ENCODE peak calls at places on chromosomes 3 and 15, in seven cellular contexts. One of them, this sample, is unnamed.
A peak's percentile ranks its signal among the peaks of the same experiment; 100 is the strongest.

GRCh38 chr3:130849111-130849552 is 44.8 kb upstream of the ATP2C1 start:
- DNase-seq in WTC11: peak; percentile 15
- DNase-seq in astrocyte of the spinal cord: no peak
- DNase-seq in BE2C: peak; percentile 65
- DNase-seq in foreskin fibroblast: no peak
- DNase-seq in psoas muscle: peak; percentile 71
- DNase-seq in endothelial cell: no peak
- DNase-seq in this sample: no peak

GRCh38 chr15:36632196-36632595 is 52.8 kb downstream of the CDIN1 start:
- DNase-seq in WTC11: no peak
- DNase-seq in endothelial cell: no peak
- DNase-seq in foreskin fibroblast: peak; percentile 53
- DNase-seq in psoas muscle: no peak
- DNase-seq in astrocyte of the spinal cord: peak; percentile 43
- DNase-seq in BE2C: no peak
- DNase-seq in this sample: no peak

GRCh38 chr3:88291516-88291915 is 141.8 kb downstream of the C3orf38 start:
- DNase-seq in BE2C: no peak
- DNase-seq in astrocyte of the spinal cord: no peak
- DNase-seq in endothelial cell: no peak
- DNase-seq in psoas muscle: no peak
- DNase-seq in foreskin fibroblast: no peak
- DNase-seq in WTC11: no peak
- DNase-seq in this sample: no peak

GRCh38 chr15:77160562-77161481 is 89.9 kb upstream of the TSPAN3 start:
- DNase-seq in psoas muscle: no peak
- DNase-seq in BE2C: no peak
- DNase-seq in foreskin fibroblast: no peak
- DNase-seq in WTC11: no peak
- DNase-seq in astrocyte of the spinal cord: peak; percentile 1
- DNase-seq in endothelial cell: no peak
- DNase-seq in this sample: no peak

GRCh38 chr15:67146875-67147381 is 81.5 kb downstream of the SMAD3 start:
- DNase-seq in astrocyte of the spinal cord: peak; percentile 92
- DNase-seq in endothelial cell: no peak
- DNase-seq in BE2C: no peak
- DNase-seq in WTC11: no peak
- DNase-seq in psoas muscle: peak; percentile 56
- DNase-seq in foreskin fibroblast: peak; percentile 67
- DNase-seq in this sample: no peak

GRCh38 chr3:20039082-20039764 is 1.0 kb upstream of the KAT2B start:
- DNase-seq in endothelial cell: no peak
- DNase-seq in WTC11: no peak
- DNase-seq in astrocyte of the spinal cord: no peak
- DNase-seq in foreskin fibroblast: no peak
- DNase-seq in BE2C: no peak
- DNase-seq in psoas muscle: no peak
- DNase-seq in this sample: no peak

GRCh38 chr3:186825294-186825821 is 17.2 kb upstream of the ADIPOQ start:
- DNase-seq in BE2C: peak; percentile 27
- DNase-seq in astrocyte of the spinal cord: peak; percentile 81
- DNase-seq in endothelial cell: peak; percentile 22
- DNase-seq in psoas muscle: no peak
- DNase-seq in foreskin fibroblast: peak; percentile 71
- DNase-seq in WTC11: peak; percentile 64
- DNase-seq in this sample: no peak

GRCh38 chr3:49638445-49638844 is 35.7 kb upstream of the APEH start:
- DNase-seq in psoas muscle: no peak
- DNase-seq in endothelial cell: no peak
- DNase-seq in BE2C: no peak
- DNase-seq in astrocyte of the spinal cord: peak; percentile 62
- DNase-seq in WTC11: no peak
- DNase-seq in foreskin fibroblast: peak; percentile 17
- DNase-seq in this sample: no peak

GRCh38 chr15:68150186-68150585 is 54.9 kb downstream of the CALML4 start:
- DNase-seq in endothelial cell: no peak
- DNase-seq in astrocyte of the spinal cord: no peak
- DNase-seq in psoas muscle: no peak
- DNase-seq in WTC11: no peak
- DNase-seq in foreskin fibroblast: no peak
- DNase-seq in BE2C: no peak
- DNase-seq in this sample: no peak

GRCh38 chr3:19147905-19148767 is at the start of gene KCNH8:
- DNase-seq in astrocyte of the spinal cord: no peak
- DNase-seq in psoas muscle: peak; percentile 45
- DNase-seq in BE2C: peak; percentile 66
- DNase-seq in WTC11: peak; percentile 58
- DNase-seq in foreskin fibroblast: no peak
- DNase-seq in endothelial cell: peak; percentile 25
- DNase-seq in this sample: no peak

GRCh38 chr3:48991851-48992545 is 2.0 kb downstream of the P4HTM start:
- DNase-seq in WTC11: no peak
- DNase-seq in BE2C: no peak
- DNase-seq in endothelial cell: no peak
- DNase-seq in astrocyte of the spinal cord: no peak
- DNase-seq in psoas muscle: no peak
- DNase-seq in foreskin fibroblast: no peak
- DNase-seq in this sample: no peak

GRCh38 chr15:44010114-44010513 is 183.3 kb downstream of the WDR76 start:
- DNase-seq in BE2C: no peak
- DNase-seq in astrocyte of the spinal cord: peak; percentile 70
- DNase-seq in foreskin fibroblast: peak; percentile 44
- DNase-seq in psoas muscle: no peak
- DNase-seq in WTC11: no peak
- DNase-seq in endothelial cell: no peak
- DNase-seq in this sample: no peak

GRCh38 chr15:69025320-69025719 is 10.8 kb downstream of the NOX5 start:
- DNase-seq in foreskin fibroblast: no peak
- DNase-seq in psoas muscle: no peak
- DNase-seq in WTC11: no peak
- DNase-seq in BE2C: no peak
- DNase-seq in endothelial cell: no peak
- DNase-seq in astrocyte of the spinal cord: no peak
- DNase-seq in this sample: no peak

GRCh38 chr3:44117736-44118135 is 124.0 kb upstream of the TOPAZ1 start:
- DNase-seq in psoas muscle: no peak
- DNase-seq in endothelial cell: no peak
- DNase-seq in BE2C: no peak
- DNase-seq in WTC11: no peak
- DNase-seq in foreskin fibroblast: no peak
- DNase-seq in astrocyte of the spinal cord: no peak
- DNase-seq in this sample: no peak

GRCh38 chr3:139353920-139354556 is 10.2 kb downstream of the MRPS22 start:
- DNase-seq in astrocyte of the spinal cord: peak; percentile 67
- DNase-seq in foreskin fibroblast: peak; percentile 44
- DNase-seq in WTC11: no peak
- DNase-seq in endothelial cell: peak; percentile 53
- DNase-seq in psoas muscle: no peak
- DNase-seq in BE2C: peak; percentile 56
- DNase-seq in this sample: no peak

GRCh38 chr15:78301813-78302212 is 2.4 kb upstream of the SKIC8 start:
- DNase-seq in psoas muscle: no peak
- DNase-seq in WTC11: no peak
- DNase-seq in BE2C: no peak
- DNase-seq in endothelial cell: no peak
- DNase-seq in foreskin fibroblast: no peak
- DNase-seq in astrocyte of the spinal cord: peak; percentile 37
- DNase-seq in this sample: no peak

GRCh38 chr15:78301326-78301725 is 1.9 kb upstream of the SKIC8 start:
- DNase-seq in WTC11: no peak
- DNase-seq in BE2C: no peak
- DNase-seq in psoas muscle: no peak
- DNase-seq in endothelial cell: no peak
- DNase-seq in foreskin fibroblast: no peak
- DNase-seq in astrocyte of the spinal cord: no peak
- DNase-seq in this sample: no peak

GRCh38 chr15:78298983-78299301 is 467 bp downstream of the SKIC8 start:
- DNase-seq in foreskin fibroblast: no peak
- DNase-seq in endothelial cell: no peak
- DNase-seq in BE2C: no peak
- DNase-seq in psoas muscle: no peak
- DNase-seq in astrocyte of the spinal cord: no peak
- DNase-seq in WTC11: no peak
- DNase-seq in this sample: no peak

GRCh38 chr15:78302579-78302978 is 3.2 kb upstream of the SKIC8 start:
- DNase-seq in endothelial cell: no peak
- DNase-seq in astrocyte of the spinal cord: peak; percentile 86
- DNase-seq in BE2C: no peak
- DNase-seq in foreskin fibroblast: peak; percentile 77
- DNase-seq in psoas muscle: no peak
- DNase-seq in WTC11: no peak
- DNase-seq in this sample: no peak

GRCh38 chr15:78299302-78300102 is at the start of gene SKIC8:
- DNase-seq in foreskin fibroblast: peak; percentile 90
- DNase-seq in psoas muscle: peak; percentile 96
- DNase-seq in WTC11: peak; percentile 91
- DNase-seq in endothelial cell: peak; percentile 93
- DNase-seq in BE2C: peak; percentile 97
- DNase-seq in astrocyte of the spinal cord: peak; percentile 95
- DNase-seq in this sample: no peak
- TF ChIP-seq CTCF in foreskin fibroblast: no peak
- TF ChIP-seq CTCF in psoas muscle: no peak
- TF ChIP-seq CTCF in WTC11: no peak
- TF ChIP-seq CTCF in endothelial cell: no peak
- TF ChIP-seq CTCF in BE2C: no peak
- TF ChIP-seq CTCF in astrocyte of the spinal cord: no peak
- TF ChIP-seq CTCF in this sample: no peak

DNA sequence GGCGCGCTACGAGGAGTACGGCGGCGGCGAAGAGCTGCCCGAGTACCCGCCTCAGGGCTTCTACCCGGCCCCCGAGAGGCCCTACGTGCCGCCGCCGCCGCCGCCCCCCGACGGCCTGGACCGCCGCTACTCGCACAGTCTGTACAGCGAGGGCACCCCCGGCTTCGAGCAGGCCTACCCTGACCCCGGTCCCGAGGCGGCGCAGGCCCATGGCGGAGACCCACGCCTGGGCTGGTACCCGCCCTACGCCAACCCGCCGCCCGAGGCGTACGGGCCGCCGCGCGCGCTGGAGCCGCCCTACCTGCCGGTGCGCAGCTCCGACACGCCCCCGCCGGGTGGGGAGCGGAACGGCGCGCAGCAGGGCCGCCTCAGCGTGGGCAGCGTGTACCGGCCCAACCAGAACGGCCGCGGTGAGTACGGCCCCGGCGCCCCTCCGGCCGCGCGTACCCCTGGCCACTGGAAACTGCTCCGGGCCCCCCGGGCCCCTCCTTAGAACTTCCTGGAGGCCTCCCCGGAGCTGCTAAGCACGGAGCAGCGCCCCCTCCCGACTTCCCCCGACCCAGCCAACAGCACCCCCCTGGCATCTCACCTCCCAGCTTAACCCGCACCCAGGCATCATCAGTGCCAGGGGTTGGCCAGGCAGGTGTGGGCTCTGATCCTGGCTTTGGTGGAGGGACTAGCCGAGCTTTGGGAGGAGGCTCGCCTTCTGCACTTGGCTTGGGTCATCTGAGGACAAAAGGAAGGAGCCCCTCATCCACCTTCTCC is 1.4 kb downstream of the LOXL1 start:
- DNase-seq in BE2C: peak; percentile 66
- DNase-seq in astrocyte of the spinal cord: peak; percentile 59
- DNase-seq in endothelial cell: peak; percentile 73
- DNase-seq in foreskin fibroblast: no peak
- DNase-seq in WTC11: peak; percentile 74
- DNase-seq in psoas muscle: peak; percentile 74
- DNase-seq in this sample: no peak
- TF ChIP-seq CTCF in BE2C: peak; percentile 52
- TF ChIP-seq CTCF in astrocyte of the spinal cord: peak; percentile 74
- TF ChIP-seq CTCF in endothelial cell: peak; percentile 66
- TF ChIP-seq CTCF in foreskin fibroblast: peak; percentile 50
- TF ChIP-seq CTCF in WTC11: peak; percentile 33
- TF ChIP-seq CTCF in psoas muscle: peak; percentile 39
- TF ChIP-seq CTCF in this sample: no peak

GRCh38 chr15:84988909-84989644 is 7.4 kb downstream of the PDE8A start:
- DNase-seq in endothelial cell: no peak
- DNase-seq in astrocyte of the spinal cord: no peak
- DNase-seq in foreskin fibroblast: no peak
- DNase-seq in WTC11: no peak
- DNase-seq in BE2C: no peak
- DNase-seq in psoas muscle: no peak
- DNase-seq in this sample: no peak
- TF ChIP-seq CTCF in endothelial cell: no peak
- TF ChIP-seq CTCF in astrocyte of the spinal cord: no peak
- TF ChIP-seq CTCF in foreskin fibroblast: no peak
- TF ChIP-seq CTCF in WTC11: no peak
- TF ChIP-seq CTCF in BE2C: no peak
- TF ChIP-seq CTCF in psoas muscle: no peak
- TF ChIP-seq CTCF in this sample: no peak

GRCh38 chr3:132726341-132726823 is 4.2 kb upstream of the NPHP3 start:
- DNase-seq in BE2C: no peak
- DNase-seq in endothelial cell: no peak
- DNase-seq in foreskin fibroblast: peak; percentile 5
- DNase-seq in psoas muscle: no peak
- DNase-seq in astrocyte of the spinal cord: peak; percentile 37
- DNase-seq in WTC11: no peak
- DNase-seq in this sample: no peak

GRCh38 chr3:132723024-132723462 is 834 bp upstream of the NPHP3 start:
- DNase-seq in astrocyte of the spinal cord: no peak
- DNase-seq in endothelial cell: no peak
- DNase-seq in psoas muscle: no peak
- DNase-seq in BE2C: no peak
- DNase-seq in WTC11: no peak
- DNase-seq in foreskin fibroblast: no peak
- DNase-seq in this sample: no peak

GRCh38 chr3:132723551-132723950 is 1.3 kb upstream of the NPHP3 start:
- DNase-seq in psoas muscle: no peak
- DNase-seq in endothelial cell: no peak
- DNase-seq in WTC11: no peak
- DNase-seq in BE2C: no peak
- DNase-seq in foreskin fibroblast: no peak
- DNase-seq in astrocyte of the spinal cord: peak; percentile 7
- DNase-seq in this sample: no peak

GRCh38 chr3:132722165-132723023 is at the start of gene NPHP3:
- DNase-seq in psoas muscle: peak; percentile 98
- DNase-seq in endothelial cell: peak; percentile 96
- DNase-seq in BE2C: peak; percentile 99
- DNase-seq in astrocyte of the spinal cord: peak; percentile 97
- DNase-seq in WTC11: peak; percentile 97
- DNase-seq in foreskin fibroblast: peak; percentile 97
- DNase-seq in this sample: peak; percentile 99

DNA sequence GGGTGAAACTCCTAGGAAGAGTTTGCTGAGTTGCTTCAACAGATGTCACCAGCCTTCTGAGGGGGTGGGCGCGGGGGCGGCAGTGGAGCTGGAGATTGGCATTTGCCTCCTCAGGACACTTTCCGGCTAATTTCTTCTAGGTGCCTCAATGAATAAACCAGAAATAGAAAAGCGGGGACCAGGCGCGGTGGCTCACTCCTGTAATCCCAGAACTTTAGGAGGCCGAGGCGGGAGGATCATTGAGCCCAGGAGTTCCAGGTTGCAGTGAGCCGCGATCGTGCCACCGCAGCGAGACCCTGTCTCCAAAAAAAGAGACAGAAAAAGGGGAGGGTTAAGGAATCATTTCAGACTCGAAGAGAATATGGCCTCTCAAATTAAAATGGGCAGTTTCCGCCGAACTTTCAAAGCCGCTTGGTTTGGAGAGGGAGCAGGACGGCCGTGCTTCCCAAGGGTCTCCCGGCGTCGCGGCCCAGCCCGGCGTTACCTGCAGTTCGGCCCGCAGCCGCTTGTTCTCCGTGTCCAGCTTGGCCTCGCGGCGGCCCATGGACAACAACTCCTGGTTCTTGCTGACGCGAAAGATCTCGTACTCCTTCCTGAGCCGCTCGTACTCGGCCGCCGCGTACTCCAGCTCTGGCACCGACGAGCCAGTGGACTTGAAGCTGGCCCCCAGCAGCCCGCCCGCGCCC is 587 bp downstream of the NPHP3 start:
- DNase-seq in endothelial cell: peak; percentile 76
- DNase-seq in astrocyte of the spinal cord: peak; percentile 76
- DNase-seq in psoas muscle: peak; percentile 89
- DNase-seq in BE2C: peak; percentile 74
- DNase-seq in foreskin fibroblast: peak; percentile 37
- DNase-seq in WTC11: peak; percentile 79
- DNase-seq in this sample: no peak
- TF ChIP-seq CTCF in endothelial cell: peak; percentile 47
- TF ChIP-seq CTCF in astrocyte of the spinal cord: no peak
- TF ChIP-seq CTCF in psoas muscle: peak; percentile 54
- TF ChIP-seq CTCF in BE2C: peak; percentile 10
- TF ChIP-seq CTCF in foreskin fibroblast: no peak
- TF ChIP-seq CTCF in WTC11: no peak
- TF ChIP-seq CTCF in this sample: no peak

This sample was measured in vagina.